ENCODE peak calls at places on chromosomes 16 and 17, in five cellular contexts. U, T, C, Y and R are unnamed samples.

GRCh38 chr16:28902909-28903308 is 22.1 kb downstream of the RABEP2 start:
- DNase-seq in U (no peak), T (no peak), C (no peak), Y (no peak), R (no peak)

GRCh38 chr17:44004077-44004760 is at the start of gene NAGS:
- DNase-seq in U (no peak), T (peak), C (peak), Y (no peak), R (no peak)

GRCh38 chr16:24610421-24610765 is 71.0 kb downstream of the RBBP6 start:
- DNase-seq in U (no peak), T (no peak), C (peak), Y (peak), R (no peak)

GRCh38 chr17:39966771-39967170 is 4.0 kb downstream of the GSDMA start:
- DNase-seq in U (no peak), T (no peak), C (no peak), Y (no peak), R (no peak)

GRCh38 chr17:78151514-78152008 is 5.4 kb downstream of the C17orf99 start:
- DNase-seq in U (no peak), T (no peak), C (no peak), Y (no peak), R (no peak)

GRCh38 chr16:5977329-5977728 is 879.7 kb upstream of the EEF2KMT start:
- DNase-seq in U (no peak), T (no peak), C (no peak), Y (no peak), R (no peak)

GRCh38 chr16:27972500-27972899 is 91.0 kb downstream of the GSG1L start:
- DNase-seq in U (peak), T (no peak), C (peak), Y (peak), R (peak)

GRCh38 chr17:82932146-82933005 is 92.6 kb upstream of the ZNF750 start:
- DNase-seq in U (no peak), T (no peak), C (no peak), Y (peak), R (no peak)

GRCh38 chr16:11354733-11355574 is 9.7 kb downstream of the RMI2 start:
- DNase-seq in U (peak), T (peak), C (no peak), Y (peak), R (peak)

GRCh38 chr17:7886227-7887037 is 2.2 kb upstream of the CHD3 start:
- DNase-seq in U (peak), T (peak), C (peak), Y (peak), R (peak)

GRCh38 chr16:53784312-53784711 is 80.4 kb downstream of the FTO start:
- DNase-seq in U (no peak), T (no peak), C (no peak), Y (no peak), R (no peak)

GRCh38 chr16:10937068-10937859 is 5.0 kb downstream of the DEXI start:
- DNase-seq in U (no peak), T (no peak), C (no peak), Y (no peak), R (no peak)

GRCh38 chr17:68378202-68379149 is 78.8 kb downstream of the WIPI1 start:
- DNase-seq in U (no peak), T (no peak), C (peak), Y (peak), R (no peak)

GRCh38 chr17:54269886-54270285 is 447.2 kb downstream of the KIF2B start:
- DNase-seq in U (no peak), T (no peak), C (no peak), Y (no peak), R (no peak)

GRCh38 chr16:65214196-65214595 is 92.3 kb upstream of the CDH11 start:
- DNase-seq in U (no peak), T (no peak), C (no peak), Y (peak), R (no peak)

GRCh38 chr17:78322327-78322857 is 37.5 kb downstream of the SOCS3 start:
- DNase-seq in U (no peak), T (no peak), C (no peak), Y (no peak), R (no peak)

GRCh38 chr17:63555475-63556156 is 5.3 kb downstream of the DCAF7 start:
- DNase-seq in U (no peak), T (no peak), C (no peak), Y (no peak), R (no peak)

GRCh38 chr17:49012893-49013255 is 15.7 kb downstream of the IGF2BP1 start:
- DNase-seq in U (no peak), T (no peak), C (peak), Y (no peak), R (no peak)

GRCh38 chr16:1296688-1297412 is 12.6 kb upstream of the UBE2I start:
- DNase-seq in U (no peak), T (no peak), C (no peak), Y (peak), R (no peak)

GRCh38 chr17:50462446-50462845 is 6.2 kb downstream of the CHAD start:
- DNase-seq in U (no peak), T (no peak), C (no peak), Y (no peak), R (no peak)

GRCh38 chr17:58245428-58246103 is 7.2 kb downstream of the LPO start:
- DNase-seq in U (no peak), T (no peak), C (no peak), Y (no peak), R (no peak)

GRCh38 chr16:633336-634050 is 2.6 kb downstream of the METTL26 start:
- DNase-seq in U (no peak), T (no peak), C (no peak), Y (no peak), R (no peak)

GRCh38 chr17:45170976-45171337 is 9.3 kb downstream of the HEXIM2 start:
- DNase-seq in U (no peak), T (no peak), C (no peak), Y (peak), R (no peak)

GRCh38 chr17:2828396-2829038 is 32.3 kb downstream of the RAP1GAP2 start:
- DNase-seq in U (peak), T (peak), C (peak), Y (peak), R (peak)

GRCh38 chr16:48864055-48864454 is 254.1 kb upstream of the N4BP1 start:
- DNase-seq in U (no peak), T (no peak), C (no peak), Y (no peak), R (no peak)

GRCh38 chr17:62780951-62781350 is 27.2 kb downstream of the MARCHF10 start:
- DNase-seq in U (no peak), T (no peak), C (no peak), Y (peak), R (no peak)